ENCODE peak calls at places on chromosome X, in five cellular contexts. S is NCI-H146, R is left kidney, W is A172, V is neuronal stem cell. X is an unnamed sample.

GRCh38 chrX:155070975-155071693 is at the start of the genes BRCC3, CMC4 and MTCP1:
- DNase-seq in W (peak), S (peak), V (peak), R (peak), X (peak)

GRCh38 chrX:18793601-18794089 is 86.2 kb downstream of the PPEF1 start:
- DNase-seq in W (no peak), R (peak), S (no peak), V (no peak), X (peak)

GRCh38 chrX:72621163-72621562 is 48.5 kb upstream of the HDAC8 start:
- DNase-seq in V (no peak), S (no peak), W (peak), R (no peak), X (no peak)

GRCh38 chrX:123590842-123591491 is 141.9 kb downstream of the THOC2 start:
- DNase-seq in W (peak), R (no peak), V (no peak), S (no peak), X (no peak)

GRCh38 chrX:114334473-114334982 is 249.4 kb upstream of the HTR2C start:
- DNase-seq in R (no peak), S (no peak), V (no peak), W (no peak), X (no peak)

GRCh38 chrX:46180258-46180687 is 364.9 kb downstream of the ZNF674 start:
- DNase-seq in R (peak), W (peak), V (peak), S (no peak), X (no peak)

GRCh38 chrX:7283741-7284140 is 135.8 kb upstream of the PUDP start:
- DNase-seq in S (no peak), W (no peak), V (no peak), R (no peak), X (no peak)

GRCh38 chrX:31124536-31124935 is 52.7 kb upstream of the FTHL17 start:
- DNase-seq in V (no peak), W (no peak), S (no peak), R (no peak), X (no peak)

GRCh38 chrX:72142931-72143709 is 11.4 kb upstream of the RTL5 start:
- DNase-seq in S (no peak), W (no peak), V (no peak), R (no peak), X (peak)

GRCh38 chrX:12709047-12709446 is 82.2 kb upstream of the PRPS2 start:
- DNase-seq in R (no peak), W (no peak), V (no peak), S (no peak), X (no peak)

GRCh38 chrX:39927380-39927779 is 170.4 kb downstream of the BCOR start:
- DNase-seq in R (no peak), S (no peak), W (no peak), V (no peak), X (no peak)

GRCh38 chrX:141879616-141880015 is 24.1 kb upstream of the MAGEC1 start:
- DNase-seq in S (peak), R (no peak), W (no peak), V (no peak), X (no peak)

GRCh38 chrX:122113376-122113775 is 1066.0 kb downstream of the GLUD2 start:
- DNase-seq in V (no peak), W (no peak), S (no peak), R (no peak), X (no peak)

GRCh38 chrX:51456814-51457213 is 39.6 kb downstream of the NUDT11 start:
- DNase-seq in V (no peak), W (no peak), S (no peak), R (peak), X (no peak)

GRCh38 chrX:137166591-137166990 is 132.8 kb upstream of the GPR101 start:
- DNase-seq in W (no peak), S (peak), R (no peak), V (no peak), X (no peak)

GRCh38 chrX:136892412-136892811 is 11.9 kb upstream of the RBMX start:
- DNase-seq in R (no peak), W (no peak), V (no peak), S (no peak), X (no peak)

GRCh38 chrX:116961872-116962582 is 499.3 kb upstream of the CT83 start:
- DNase-seq in S (no peak), V (no peak), W (no peak), R (peak), X (no peak)